ENCODE peak calls at places on chromosomes 4 and X, in five cellular contexts. D, C, R, V and J are unnamed samples.

GRCh38 chr4:783133-783541 is 42.8 kb downstream of the CPLX1 start:
- DNase-seq in D (no peak), C (no peak), R (no peak), V (no peak), J (no peak)

GRCh38 chr4:80500593-80500992 is 165.1 kb downstream of the CFAP299 start:
- DNase-seq in D (no peak), C (peak), R (no peak), V (peak), J (no peak)

GRCh38 chrX:120499301-120500097 is 30.4 kb upstream of the LAMP2 start:
- DNase-seq in D (no peak), C (no peak), R (peak), V (no peak), J (no peak)

GRCh38 chrX:150084474-150085229 is 146.4 kb upstream of the EOLA2 start:
- DNase-seq in D (no peak), C (peak), R (peak), V (peak), J (peak)

GRCh38 chr4:73603854-73604584 is 16.2 kb downstream of the RASSF6 start:
- DNase-seq in D (no peak), C (peak), R (peak), V (no peak), J (peak)

GRCh38 chr4:56757821-56758400 is 63.6 kb downstream of the SPINK2 start:
- DNase-seq in D (peak), C (peak), R (peak), V (peak), J (no peak)

GRCh38 chr4:29307755-29308154 is 1412.4 kb upstream of the PCDH7 start:
- DNase-seq in D (no peak), C (no peak), R (no peak), V (no peak), J (no peak)

GRCh38 chrX:22135994-22136684 is 104.0 kb downstream of the PHEX start:
- DNase-seq in D (peak), C (peak), R (peak), V (no peak), J (no peak)

GRCh38 chrX:115940348-115940747 is 230.2 kb upstream of the AGTR2 start:
- DNase-seq in D (no peak), C (no peak), R (no peak), V (no peak), J (no peak)

GRCh38 chrX:130253916-130254315 is 14.8 kb downstream of the ZNF280C start:
- DNase-seq in D (no peak), C (no peak), R (no peak), V (no peak), J (peak)

GRCh38 chr4:61202100-61202637 is 2.0 kb downstream of the ADGRL3 start:
- DNase-seq in D (no peak), C (no peak), R (peak), V (no peak), J (no peak)

GRCh38 chrX:153441296-153441695 is 4.6 kb downstream of the TREX2 start:
- DNase-seq in D (no peak), C (no peak), R (no peak), V (no peak), J (no peak)

GRCh38 chr4:82711158-82711785 is 87.3 kb downstream of the SCD5 start:
- DNase-seq in D (no peak), C (no peak), R (no peak), V (no peak), J (no peak)

GRCh38 chr4:42151568-42152506 is 618 bp downstream of the BEND4 start:
- DNase-seq in D (no peak), C (no peak), R (no peak), V (no peak), J (no peak)

GRCh38 chr4:141636077-141636770 is at the start of gene IL15:
- DNase-seq in D (peak), C (peak), R (peak), V (no peak), J (peak)

GRCh38 chr4:5133933-5134594 is 82.8 kb downstream of the STK32B start:
- DNase-seq in D (no peak), C (no peak), R (no peak), V (no peak), J (no peak)

GRCh38 chrX:107894038-107894437 is 68.4 kb downstream of the MID2 start:
- DNase-seq in D (peak), C (peak), R (peak), V (peak), J (peak)

GRCh38 chr4:10054571-10055041 is 33.3 kb upstream of the SLC2A9 start:
- DNase-seq in D (no peak), C (no peak), R (no peak), V (no peak), J (no peak)

GRCh38 chr4:147589586-147589985 is 27.6 kb upstream of the TMEM184C start:
- DNase-seq in D (no peak), C (no peak), R (peak), V (no peak), J (no peak)

GRCh38 chrX:66200855-66201795 is 37.1 kb downstream of the HEPH start:
- DNase-seq in D (no peak), C (no peak), R (peak), V (no peak), J (no peak)

GRCh38 chr4:54093609-54094240 is 6.2 kb upstream of the GSX2 start:
- DNase-seq in D (no peak), C (no peak), R (no peak), V (no peak), J (no peak)

GRCh38 chr4:101178731-101179130 is 168.6 kb downstream of the PPP3CA start:
- DNase-seq in D (no peak), C (no peak), R (peak), V (no peak), J (no peak)

GRCh38 chrX:104280609-104281008 is 25.9 kb upstream of the ESX1 start:
- DNase-seq in D (no peak), C (no peak), R (no peak), V (no peak), J (no peak)

GRCh38 chrX:49079489-49080428 is at the start of gene WDR45:
- DNase-seq in D (no peak), C (peak), R (peak), V (no peak), J (no peak)

GRCh38 chr4:9920029-9920428 is 101.3 kb downstream of the SLC2A9 start:
- DNase-seq in D (no peak), C (no peak), R (no peak), V (no peak), J (no peak)

GRCh38 chr4:110059556-110060191 is 138.7 kb downstream of the ELOVL6 start:
- DNase-seq in D (no peak), C (no peak), R (peak), V (peak), J (peak)

GRCh38 chr4:95215991-95216605 is 332.7 kb downstream of the UNC5C start:
- DNase-seq in D (no peak), C (no peak), R (peak), V (no peak), J (no peak)

GRCh38 chrX:118353081-118353850 is 7.4 kb downstream of the WDR44 start:
- DNase-seq in D (no peak), C (no peak), R (peak), V (no peak), J (no peak)

GRCh38 chr4:158622251-158622650 is 49.4 kb downstream of the C4orf46 start:
- DNase-seq in D (no peak), C (no peak), R (peak), V (no peak), J (no peak)

GRCh38 chrX:111410451-111410850 is 1.5 kb downstream of the DCX start:
- DNase-seq in D (no peak), C (no peak), R (no peak), V (no peak), J (no peak)
- H3K4me3 ChIP-seq in D (no peak), C (no peak), R (no peak), V (no peak), J (no peak)

DNA sequence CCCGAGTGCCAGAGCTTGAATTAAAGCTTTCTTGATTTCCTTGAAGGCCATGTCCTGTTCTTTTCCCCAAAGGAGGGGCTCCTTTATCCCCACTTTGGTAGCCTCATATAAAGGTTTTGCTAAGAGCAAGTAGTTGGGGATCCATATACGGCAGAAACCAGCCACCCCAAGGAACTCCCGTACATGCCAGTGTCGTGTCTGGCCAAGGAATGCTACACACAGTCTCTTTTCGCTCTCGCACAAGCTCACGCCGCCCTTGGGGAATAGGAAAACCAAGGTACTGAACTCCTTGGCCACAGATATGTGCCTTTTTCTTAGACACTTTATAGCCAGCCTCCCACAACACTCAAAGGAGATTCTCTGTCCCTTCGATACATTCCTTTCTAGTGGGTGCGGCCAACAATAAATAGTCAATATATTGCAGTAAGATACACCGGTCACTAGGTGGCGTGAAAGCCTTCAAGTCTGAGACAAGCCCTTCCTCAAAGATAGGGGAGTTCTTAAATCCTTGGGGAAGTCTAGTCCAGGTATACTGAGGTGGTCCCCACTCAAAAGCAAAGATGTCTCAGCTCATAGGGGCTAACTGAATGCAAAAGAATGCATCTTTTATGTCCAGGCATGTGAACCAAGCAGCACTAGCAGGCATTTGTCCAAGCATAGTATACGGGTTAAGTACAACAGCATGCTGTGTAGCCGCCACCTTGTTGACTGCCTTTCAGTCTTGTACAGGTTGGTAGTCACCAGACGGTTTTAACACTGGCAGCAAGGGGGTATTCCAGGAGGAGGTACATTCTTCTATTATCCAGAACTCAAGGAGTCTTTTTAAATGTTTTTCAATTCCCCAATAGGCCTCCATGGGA is 57.8 kb upstream of the XAGE1B start:
- DNase-seq in D (peak), C (peak), R (peak), V (peak), J (peak)
- TF ChIP-seq CTCF in D (peak), C (peak), R (peak), V (peak), J (peak)

GRCh38 chr4:2812985-2813384 is 20.1 kb downstream of the SH3BP2 start:
- DNase-seq in D (no peak), C (no peak), R (no peak), V (no peak), J (no peak)

GRCh38 chr4:2814627-2815026 is 21.7 kb downstream of the SH3BP2 start:
- DNase-seq in D (no peak), C (no peak), R (no peak), V (no peak), J (no peak)

GRCh38 chr4:2811830-2812599 is 19.1 kb downstream of the SH3BP2 start:
- DNase-seq in D (peak), C (peak), R (peak), V (no peak), J (peak)

GRCh38 chr4:2813446-2814405 is 20.8 kb downstream of the SH3BP2 start:
- DNase-seq in D (no peak), C (no peak), R (no peak), V (no peak), J (no peak)

DNA sequence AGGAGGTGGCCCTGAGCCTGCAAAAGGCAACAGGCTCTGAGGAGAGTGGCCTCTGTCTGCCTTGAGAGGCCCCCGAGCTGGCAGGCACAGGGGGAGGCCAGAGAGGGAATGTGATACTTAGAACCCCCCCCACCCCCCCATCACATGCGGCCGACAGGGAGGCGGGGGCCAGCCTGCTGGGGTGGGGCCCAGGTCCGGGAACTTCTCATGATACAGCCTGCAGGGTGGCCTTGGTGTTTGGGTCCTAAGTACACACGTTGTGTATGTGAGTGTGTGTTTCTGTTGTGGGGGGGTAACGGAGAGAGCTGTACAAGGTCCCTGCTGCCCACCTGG is 19.7 kb downstream of the SH3BP2 start:
- DNase-seq in D (no peak), C (no peak), R (peak), V (no peak), J (no peak)
- H3K4me3 ChIP-seq in D (peak), C (no peak), R (peak), V (peak), J (peak)

DNA sequence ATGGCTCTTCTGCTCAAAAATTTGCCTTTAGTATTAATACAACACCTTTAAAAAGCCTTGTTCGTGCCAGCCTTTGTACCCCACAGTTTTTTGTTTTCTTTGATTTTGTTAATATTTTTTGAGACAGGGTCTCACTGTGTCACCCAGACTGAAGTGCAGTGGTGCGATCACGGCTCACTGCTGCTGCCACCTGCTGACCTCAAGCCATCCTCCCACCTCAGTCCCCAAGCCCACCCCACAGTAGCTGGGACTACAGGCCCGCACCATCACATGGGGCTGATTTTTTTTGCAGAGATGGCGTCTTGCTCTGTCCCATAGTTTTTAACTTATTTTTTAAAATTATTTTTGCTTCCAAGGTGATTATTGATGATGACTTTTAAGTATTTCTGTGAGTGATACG is 134.0 kb downstream of the HTR2C start:
- DNase-seq in D (no peak), C (no peak), R (peak), V (no peak), J (no peak)
- TF ChIP-seq CTCF in D (peak), C (no peak), R (peak), V (peak), J (peak)

GRCh38 chr4:3476341-3476747 is 13.2 kb downstream of the DOK7 start:
- DNase-seq in D (no peak), C (no peak), R (no peak), V (no peak), J (no peak)
- H3K4me3 ChIP-seq in D (no peak), C (no peak), R (no peak), V (no peak), J (no peak)

DNA sequence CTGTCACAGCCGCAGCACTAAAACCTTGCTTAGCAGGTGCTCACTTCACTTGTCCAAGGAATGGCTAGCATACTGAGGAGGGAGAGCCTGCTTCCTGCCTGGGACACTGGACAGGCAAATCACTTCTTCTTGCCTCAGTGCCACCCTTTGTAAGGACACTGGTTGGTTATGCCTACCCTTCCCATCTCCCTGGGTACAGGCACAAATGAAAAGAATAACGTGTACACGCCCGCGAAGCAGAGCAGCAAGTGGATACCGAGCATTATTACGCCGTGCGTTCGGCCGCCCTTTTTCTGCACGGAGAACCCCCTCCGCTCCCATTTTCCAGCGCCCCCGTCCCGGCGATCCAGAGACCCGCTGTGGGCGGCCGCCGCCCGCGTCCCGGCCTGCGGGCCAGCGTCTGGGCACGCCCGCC is 338 bp upstream of the KLHL2 start:
- DNase-seq in D (no peak), C (peak), R (peak), V (no peak), J (no peak)
- TF ChIP-seq CTCF in D (no peak), C (no peak), R (no peak), V (no peak), J (no peak)